ENCODE peak calls at places on chromosomes 7 and 10, in five cellular contexts. Z is CD4-positive, CD25-positive, alpha-beta regulatory T cell; J is A549; G is keratinocyte; W is left lung. D is an unnamed sample.

GRCh38 chr7:136142583-136142982 is 165.4 kb upstream of the MTPN start:
- DNase-seq in W (no peak), J (no peak), Z (no peak), G (no peak), D (no peak)

GRCh38 chr10:49388161-49388560 is 7.7 kb downstream of the DRGX start:
- DNase-seq in W (no peak), Z (no peak), G (no peak), J (no peak), D (no peak)

GRCh38 chr10:103612462-103613365 is 119.2 kb downstream of the NEURL1 start:
- DNase-seq in J (no peak), Z (no peak), W (no peak), G (no peak), D (no peak)

GRCh38 chr10:30742471-30742870 is 112.9 kb upstream of the LYZL2 start:
- DNase-seq in G (no peak), J (no peak), W (no peak), Z (peak; percentile 29), D (no peak)

GRCh38 chr10:59212399-59212798 is 36.0 kb downstream of the PHYHIPL start:
- DNase-seq in J (no peak), G (no peak), W (no peak), Z (no peak), D (no peak)

GRCh38 chr10:30063098-30063497 is 3.7 kb upstream of the JCAD start:
- DNase-seq in W (no peak), J (no peak), G (no peak), Z (no peak), D (no peak)

GRCh38 chr7:129494041-129494440 is 8.3 kb upstream of the SMKR1 start:
- DNase-seq in Z (peak; percentile 58), W (no peak), G (peak; percentile 11), J (no peak), D (no peak)

GRCh38 chr7:92626281-92626846 is 36.2 kb upstream of the FAM133B start:
- DNase-seq in W (no peak), G (no peak), J (no peak), Z (no peak), D (no peak)

GRCh38 chr10:28984431-28984830 is 304.4 kb upstream of the LYZL1 start:
- DNase-seq in G (peak; percentile 36), W (peak; percentile 89), J (peak; percentile 55), Z (no peak), D (no peak)

GRCh38 chr10:102113956-102114857 is 6.0 kb downstream of the LDB1 start:
- DNase-seq in G (no peak), W (peak; percentile 33), Z (no peak), J (no peak), D (no peak)

GRCh38 chr10:3886666-3887251 is 101.8 kb upstream of the KLF6 start:
- DNase-seq in G (no peak), W (no peak), J (peak; percentile 68), Z (no peak), D (no peak)

GRCh38 chr7:114082934-114083647 is 164.3 kb upstream of the PPP1R3A start:
- DNase-seq in Z (no peak), W (peak; percentile 32), J (peak; percentile 8), G (no peak), D (no peak)

GRCh38 chr10:77920495-77920894 is 6.1 kb downstream of the DLG5 start:
- DNase-seq in Z (no peak), G (no peak), W (no peak), J (no peak), D (no peak)
- H3K27ac ChIP-seq in Z (no peak overlapping the region), G (no peak overlapping the region), W (no peak overlapping the region), J (peak overlapping the region; percentile 31), D (no peak overlapping the region)

GRCh38 chr7:24700446-24701044 is 56.7 kb downstream of the GSDME start:
- DNase-seq in G (no peak), W (no peak), J (no peak), Z (no peak), D (no peak)
- H3K4me3 ChIP-seq in G (no peak overlapping the region), W (no peak overlapping the region), J (no peak overlapping the region), Z (no peak overlapping the region), D (no peak overlapping the region)

DNA sequence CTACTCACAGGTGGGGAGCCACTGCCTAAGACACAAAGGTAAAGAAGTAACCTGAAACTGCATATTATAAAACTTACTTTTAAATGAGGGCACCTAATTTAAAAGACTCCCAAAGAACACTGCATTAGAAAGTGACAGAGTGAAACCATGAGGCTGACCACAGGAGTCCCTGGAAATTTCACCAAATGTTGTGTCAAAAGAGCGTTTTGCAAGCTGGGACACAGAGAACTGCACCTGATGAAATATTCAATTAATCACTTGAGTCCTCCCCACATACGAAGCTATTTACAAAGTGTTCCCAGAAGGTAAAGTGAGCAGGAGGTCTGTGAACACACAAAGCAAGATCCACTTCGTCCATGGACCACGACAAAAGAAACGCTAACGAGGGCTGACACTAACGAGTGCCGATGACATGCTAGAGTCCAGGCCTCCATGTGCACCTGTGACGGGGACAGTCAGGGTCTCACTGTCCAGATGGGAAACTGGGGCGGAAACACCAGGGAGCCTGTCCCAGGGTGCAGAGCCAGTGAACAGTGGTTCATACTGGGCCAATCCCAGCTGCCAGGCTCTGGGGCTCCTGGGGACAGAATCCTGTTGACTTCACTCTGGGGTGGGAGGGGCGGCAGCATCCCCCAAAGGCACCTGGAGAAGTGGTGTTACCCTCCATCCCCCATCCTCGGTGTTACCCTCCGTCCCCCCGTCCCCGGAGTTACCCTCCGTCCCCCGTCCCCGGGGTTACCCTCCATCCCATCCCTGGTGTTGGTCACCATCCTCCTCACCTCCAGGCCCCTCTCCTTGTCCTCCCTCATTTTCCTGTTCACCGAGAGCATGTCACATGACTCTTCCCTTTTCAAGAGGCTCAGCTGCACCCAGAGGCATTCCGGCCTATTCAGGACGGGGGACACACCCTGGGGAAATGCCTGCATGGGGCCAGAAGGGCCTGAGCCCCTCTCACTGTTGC is 63.4 kb downstream of the DIP2C start:
- DNase-seq in G (no peak), W (no peak), Z (no peak), J (no peak), D (no peak)
- H3K27ac ChIP-seq in G (no peak overlapping the region), W (no peak overlapping the region), Z (no peak overlapping the region), J (no peak overlapping the region), D (no peak overlapping the region)

GRCh38 chr7:142303650-142304049 is 45.8 kb upstream of the PRSS58 start:
- DNase-seq in W (no peak), J (no peak), G (no peak), Z (peak; percentile 49), D (peak; percentile 60)
- H3K4me3 ChIP-seq in W (no peak overlapping the region), J (no peak overlapping the region), G (no peak overlapping the region), Z (no peak overlapping the region), D (no peak overlapping the region)

GRCh38 chr10:79074732-79075131 is 6.0 kb downstream of the ZMIZ1 start:
- DNase-seq in W (no peak), Z (no peak), J (no peak), G (no peak), D (no peak)

GRCh38 chr10:79071535-79071923 is 2.8 kb downstream of the ZMIZ1 start:
- DNase-seq in G (no peak), Z (no peak), J (no peak), W (no peak), D (no peak)

GRCh38 chr10:79073784-79074432 is 5.1 kb downstream of the ZMIZ1 start:
- DNase-seq in J (no peak), G (no peak), W (no peak), Z (no peak), D (no peak)

GRCh38 chr10:79072041-79072441 is 3.3 kb downstream of the ZMIZ1 start:
- DNase-seq in J (no peak), W (no peak), Z (no peak), G (no peak), D (no peak)

GRCh38 chr10:79072994-79073654 is 4.4 kb downstream of the ZMIZ1 start:
- DNase-seq in Z (no peak), W (no peak), G (no peak), J (no peak), D (no peak)
- H3K27ac ChIP-seq in Z (no peak overlapping the region), W (no peak overlapping the region), G (no peak overlapping the region), J (peak overlapping the region; percentile 91), D (no peak overlapping the region)

GRCh38 chr7:73717025-73717807 is 2.3 kb downstream of the STX1A start:
- DNase-seq in W (no peak), Z (no peak), J (no peak), G (no peak), D (no peak)
- H3K4me3 ChIP-seq in W (peak overlapping the region; percentile 82), Z (peak overlapping the region; percentile 44), J (peak overlapping the region; percentile 100), G (peak overlapping the region; percentile 85), D (no peak overlapping the region)

D was measured in naive thymus-derived CD4-positive, alpha-beta T cell.